ENCODE peak calls at places on chromosomes 13 and 19, in seven cellular contexts. One of them, this sample, is unnamed.

GRCh38 chr19:28523619-28524018 is 689.3 kb downstream of the UQCRFS1 start:
- DNase-seq in neuronal stem cell: no peak
- DNase-seq in mesenchymal stem cell: no peak
- DNase-seq in H1: no peak
- DNase-seq in IMR-90: no peak
- DNase-seq in mesendoderm: no peak
- DNase-seq in H9: no peak
- DNase-seq in this sample: no peak

GRCh38 chr19:17779281-17779930 is 15.5 kb upstream of the B3GNT3 start:
- DNase-seq in IMR-90: peak
- DNase-seq in H1: peak
- DNase-seq in mesendoderm: peak
- DNase-seq in H9: peak
- DNase-seq in neuronal stem cell: peak
- DNase-seq in mesenchymal stem cell: peak
- DNase-seq in this sample: no peak

GRCh38 chr19:14059093-14059480 is 2.8 kb downstream of the PALM3 start:
- DNase-seq in mesendoderm: no peak
- DNase-seq in mesenchymal stem cell: no peak
- DNase-seq in IMR-90: no peak
- DNase-seq in neuronal stem cell: peak
- DNase-seq in H9: peak
- DNase-seq in H1: no peak
- DNase-seq in this sample: no peak

GRCh38 chr13:43776680-43777079 is 10.1 kb downstream of the ENOX1 start:
- DNase-seq in H1: no peak
- DNase-seq in H9: no peak
- DNase-seq in IMR-90: no peak
- DNase-seq in mesenchymal stem cell: peak
- DNase-seq in neuronal stem cell: no peak
- DNase-seq in mesendoderm: peak
- DNase-seq in this sample: no peak

GRCh38 chr13:29923554-29924481 is 73.4 kb upstream of the UBL3 start:
- DNase-seq in mesenchymal stem cell: peak
- DNase-seq in H1: peak
- DNase-seq in neuronal stem cell: no peak
- DNase-seq in IMR-90: peak
- DNase-seq in H9: peak
- DNase-seq in mesendoderm: peak
- DNase-seq in this sample: peak

GRCh38 chr13:34064456-34065205 is 246.7 kb downstream of the RFC3 start:
- DNase-seq in neuronal stem cell: no peak
- DNase-seq in mesendoderm: no peak
- DNase-seq in H9: no peak
- DNase-seq in mesenchymal stem cell: no peak
- DNase-seq in IMR-90: no peak
- DNase-seq in H1: no peak
- DNase-seq in this sample: no peak

GRCh38 chr13:98947925-98948324 is 29.9 kb downstream of the DOCK9 start:
- DNase-seq in neuronal stem cell: no peak
- DNase-seq in mesendoderm: peak
- DNase-seq in IMR-90: no peak
- DNase-seq in H1: no peak
- DNase-seq in mesenchymal stem cell: peak
- DNase-seq in H9: no peak
- DNase-seq in this sample: no peak

GRCh38 chr19:18023596-18024212 is 15.7 kb downstream of the ARRDC2 start:
- DNase-seq in mesendoderm: no peak
- DNase-seq in H9: no peak
- DNase-seq in mesenchymal stem cell: peak
- DNase-seq in neuronal stem cell: no peak
- DNase-seq in H1: no peak
- DNase-seq in IMR-90: no peak
- DNase-seq in this sample: peak

GRCh38 chr13:111511805-111512504 is 191.5 kb downstream of the TEX29 start:
- DNase-seq in H1: no peak
- DNase-seq in mesenchymal stem cell: no peak
- DNase-seq in H9: peak
- DNase-seq in neuronal stem cell: no peak
- DNase-seq in IMR-90: no peak
- DNase-seq in mesendoderm: no peak
- DNase-seq in this sample: no peak

GRCh38 chr13:70829748-70830147 is 721.5 kb upstream of the KLHL1 start:
- DNase-seq in mesendoderm: no peak
- DNase-seq in neuronal stem cell: no peak
- DNase-seq in mesenchymal stem cell: no peak
- DNase-seq in IMR-90: no peak
- DNase-seq in H1: no peak
- DNase-seq in H9: no peak
- DNase-seq in this sample: no peak

GRCh38 chr19:48006762-48007161 is 12.3 kb downstream of the ELSPBP1 start:
- DNase-seq in H9: peak
- DNase-seq in IMR-90: no peak
- DNase-seq in mesendoderm: peak
- DNase-seq in H1: peak
- DNase-seq in neuronal stem cell: no peak
- DNase-seq in mesenchymal stem cell: no peak
- DNase-seq in this sample: no peak

GRCh38 chr13:38419312-38419873 is 69.7 kb downstream of the UFM1 start:
- DNase-seq in neuronal stem cell: no peak
- DNase-seq in H9: no peak
- DNase-seq in mesenchymal stem cell: no peak
- DNase-seq in IMR-90: no peak
- DNase-seq in mesendoderm: no peak
- DNase-seq in H1: no peak
- DNase-seq in this sample: no peak

GRCh38 chr13:46405457-46405856 is 18.4 kb upstream of the RUBCNL start:
- DNase-seq in H9: no peak
- DNase-seq in H1: no peak
- DNase-seq in mesenchymal stem cell: no peak
- DNase-seq in mesendoderm: no peak
- DNase-seq in neuronal stem cell: no peak
- DNase-seq in IMR-90: no peak
- DNase-seq in this sample: no peak

GRCh38 chr13:52195052-52195837 is 35.8 kb upstream of the NEK3 start:
- DNase-seq in neuronal stem cell: no peak
- DNase-seq in mesenchymal stem cell: peak
- DNase-seq in H1: peak
- DNase-seq in H9: peak
- DNase-seq in mesendoderm: peak
- DNase-seq in IMR-90: peak
- DNase-seq in this sample: peak

GRCh38 chr13:114106991-114107685 is 25.3 kb downstream of the RASA3 start:
- DNase-seq in H9: no peak
- DNase-seq in IMR-90: no peak
- DNase-seq in mesendoderm: no peak
- DNase-seq in neuronal stem cell: no peak
- DNase-seq in H1: no peak
- DNase-seq in mesenchymal stem cell: no peak
- DNase-seq in this sample: no peak

GRCh38 chr19:51341066-51341465 is 873 bp downstream of the VSIG10L start:
- DNase-seq in mesenchymal stem cell: no peak
- DNase-seq in IMR-90: no peak
- DNase-seq in mesendoderm: no peak
- DNase-seq in neuronal stem cell: no peak
- DNase-seq in H9: no peak
- DNase-seq in H1: no peak
- DNase-seq in this sample: no peak

GRCh38 chr19:16160943-16161560 is 12.3 kb downstream of the CIB3 start:
- DNase-seq in neuronal stem cell: no peak
- DNase-seq in H1: no peak
- DNase-seq in H9: no peak
- DNase-seq in mesenchymal stem cell: peak
- DNase-seq in IMR-90: peak
- DNase-seq in mesendoderm: peak
- DNase-seq in this sample: peak

GRCh38 chr13:47188802-47189201 is 291.9 kb upstream of the HTR2A start:
- DNase-seq in mesenchymal stem cell: peak
- DNase-seq in mesendoderm: peak
- DNase-seq in H9: no peak
- DNase-seq in IMR-90: peak
- DNase-seq in H1: no peak
- DNase-seq in neuronal stem cell: no peak
- DNase-seq in this sample: peak

GRCh38 chr13:110305949-110306339 is 1.0 kb downstream of the COL4A1 start:
- DNase-seq in neuronal stem cell: no peak
- DNase-seq in IMR-90: no peak
- DNase-seq in mesenchymal stem cell: peak
- DNase-seq in mesendoderm: no peak
- DNase-seq in H1: no peak
- DNase-seq in H9: peak
- DNase-seq in this sample: no peak

GRCh38 chr13:32636711-32637110 is 50.5 kb downstream of the PDS5B start:
- DNase-seq in neuronal stem cell: peak
- DNase-seq in mesenchymal stem cell: no peak
- DNase-seq in H9: no peak
- DNase-seq in mesendoderm: no peak
- DNase-seq in IMR-90: no peak
- DNase-seq in H1: no peak
- DNase-seq in this sample: no peak

GRCh38 chr19:3336680-3337523 is 29.5 kb upstream of the NFIC start:
- DNase-seq in H9: no peak
- DNase-seq in neuronal stem cell: no peak
- DNase-seq in mesendoderm: no peak
- DNase-seq in IMR-90: peak
- DNase-seq in mesenchymal stem cell: peak
- DNase-seq in H1: no peak
- DNase-seq in this sample: no peak

GRCh38 chr13:93173656-93174055 is 53.0 kb upstream of the GPC6 start:
- DNase-seq in IMR-90: peak
- DNase-seq in mesenchymal stem cell: no peak
- DNase-seq in neuronal stem cell: no peak
- DNase-seq in H1: no peak
- DNase-seq in mesendoderm: no peak
- DNase-seq in H9: no peak
- DNase-seq in this sample: no peak

GRCh38 chr19:18798384-18799352 is 7.6 kb upstream of the COMP start:
- DNase-seq in mesenchymal stem cell: no peak
- DNase-seq in H9: peak
- DNase-seq in IMR-90: no peak
- DNase-seq in neuronal stem cell: no peak
- DNase-seq in mesendoderm: peak
- DNase-seq in H1: no peak
- DNase-seq in this sample: no peak

DNA sequence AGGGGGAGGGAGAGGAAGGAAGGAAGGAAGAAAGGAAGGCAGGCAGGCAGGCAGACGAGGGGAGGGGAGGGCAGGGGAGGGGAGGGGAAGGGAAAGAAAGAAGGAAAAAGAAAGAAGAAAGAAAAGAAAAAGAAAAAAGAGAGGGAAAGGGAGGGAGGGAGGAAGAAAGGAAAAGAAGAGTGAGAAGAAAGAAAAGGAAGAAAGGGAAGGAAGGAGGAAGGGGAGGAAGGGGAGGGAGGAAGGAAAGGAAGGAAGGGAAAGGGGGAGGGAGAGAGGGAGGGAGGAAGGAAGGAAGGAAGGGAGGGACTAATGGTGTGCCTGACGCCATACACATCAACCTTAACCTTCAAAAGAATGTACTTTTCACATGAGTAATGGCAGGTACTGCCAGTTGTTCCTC is 13.4 kb upstream of the DPY19L3 start:
- DNase-seq in H9: no peak
- DNase-seq in H1: no peak
- DNase-seq in mesendoderm: no peak
- DNase-seq in neuronal stem cell: no peak
- DNase-seq in mesenchymal stem cell: no peak
- DNase-seq in IMR-90: no peak
- DNase-seq in this sample: no peak
- H2AK5ac ChIP-seq in H9: no peak
- H2AK5ac ChIP-seq in H1: peak
- H2AK5ac ChIP-seq in mesendoderm: no peak
- H2AK5ac ChIP-seq in neuronal stem cell: no peak
- H2AK5ac ChIP-seq in mesenchymal stem cell: no peak
- H2AK5ac ChIP-seq in IMR-90: no peak
- H2AK5ac ChIP-seq in this sample: no peak

GRCh38 chr13:112733661-112734379 is 44.0 kb downstream of the ATP11A start:
- DNase-seq in mesendoderm: peak
- DNase-seq in mesenchymal stem cell: no peak
- DNase-seq in neuronal stem cell: peak
- DNase-seq in IMR-90: no peak
- DNase-seq in H9: peak
- DNase-seq in H1: no peak
- DNase-seq in this sample: peak
- H3K4me2 ChIP-seq in mesendoderm: no peak
- H3K4me2 ChIP-seq in mesenchymal stem cell: no peak
- H3K4me2 ChIP-seq in neuronal stem cell: no peak
- H3K4me2 ChIP-seq in IMR-90: no peak
- H3K4me2 ChIP-seq in H9: peak
- H3K4me2 ChIP-seq in H1: peak
- H3K4me2 ChIP-seq in this sample: no peak

DNA sequence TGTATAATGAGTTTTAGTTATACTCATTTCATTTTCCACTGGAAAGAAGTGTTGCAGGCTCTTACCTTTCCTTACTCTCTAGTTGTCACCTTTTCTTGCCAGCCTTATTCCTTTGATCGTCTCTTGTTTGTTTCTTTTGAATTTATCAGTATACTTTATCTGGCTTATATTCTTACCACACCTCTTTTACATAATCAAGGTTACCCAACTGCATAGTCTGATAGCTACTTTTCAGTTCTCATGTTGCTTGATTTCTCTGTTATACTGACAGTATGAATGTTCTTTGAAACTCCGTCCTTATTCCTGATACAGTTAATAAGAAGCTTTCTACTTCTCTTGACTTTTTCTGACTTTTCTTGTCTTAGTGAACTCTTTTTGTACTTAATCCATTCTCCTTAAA is 4.5 kb downstream of the NDFIP2 start:
- DNase-seq in H9: no peak
- DNase-seq in mesendoderm: no peak
- DNase-seq in mesenchymal stem cell: no peak
- DNase-seq in IMR-90: no peak
- DNase-seq in neuronal stem cell: no peak
- DNase-seq in H1: no peak
- DNase-seq in this sample: peak
- H3K9ac ChIP-seq in H9: no peak
- H3K9ac ChIP-seq in mesendoderm: no peak
- H3K9ac ChIP-seq in mesenchymal stem cell: peak
- H3K9ac ChIP-seq in IMR-90: no peak
- H3K9ac ChIP-seq in neuronal stem cell: no peak
- H3K9ac ChIP-seq in H1: no peak
- H3K9ac ChIP-seq in this sample: no peak

GRCh38 chr19:23437901-23438300 is 42.6 kb upstream of the ZNF91 start:
- DNase-seq in IMR-90: no peak
- DNase-seq in mesendoderm: no peak
- DNase-seq in mesenchymal stem cell: no peak
- DNase-seq in H9: no peak
- DNase-seq in neuronal stem cell: no peak
- DNase-seq in H1: no peak
- DNase-seq in this sample: peak

GRCh38 chr19:23436944-23437343 is 41.7 kb upstream of the ZNF91 start:
- DNase-seq in mesenchymal stem cell: no peak
- DNase-seq in IMR-90: no peak
- DNase-seq in neuronal stem cell: no peak
- DNase-seq in H9: peak
- DNase-seq in mesendoderm: peak
- DNase-seq in H1: no peak
- DNase-seq in this sample: no peak

GRCh38 chr19:23440207-23440606 is 44.9 kb upstream of the ZNF91 start:
- DNase-seq in H9: peak
- DNase-seq in mesendoderm: peak
- DNase-seq in IMR-90: no peak
- DNase-seq in neuronal stem cell: no peak
- DNase-seq in H1: no peak
- DNase-seq in mesenchymal stem cell: no peak
- DNase-seq in this sample: no peak

GRCh38 chr19:23440791-23441190 is 45.5 kb upstream of the ZNF91 start:
- DNase-seq in H1: no peak
- DNase-seq in mesenchymal stem cell: no peak
- DNase-seq in IMR-90: no peak
- DNase-seq in H9: peak
- DNase-seq in mesendoderm: peak
- DNase-seq in neuronal stem cell: no peak
- DNase-seq in this sample: no peak

GRCh38 chr19:23439623-23440022 is 44.4 kb upstream of the ZNF91 start:
- DNase-seq in H9: peak
- DNase-seq in mesendoderm: peak
- DNase-seq in H1: no peak
- DNase-seq in neuronal stem cell: no peak
- DNase-seq in mesenchymal stem cell: no peak
- DNase-seq in IMR-90: no peak
- DNase-seq in this sample: peak
- H2AK5ac ChIP-seq in H9: no peak
- H2AK5ac ChIP-seq in mesendoderm: no peak
- H2AK5ac ChIP-seq in H1: no peak
- H2AK5ac ChIP-seq in neuronal stem cell: no peak
- H2AK5ac ChIP-seq in mesenchymal stem cell: no peak
- H2AK5ac ChIP-seq in IMR-90: no peak
- H2AK5ac ChIP-seq in this sample: no peak